ENCODE peak calls at places on chromosome X, in four cellular contexts. P, X, W and G are unnamed samples.
A peak's percentile ranks its signal among the peaks of the same experiment; 100 is the strongest.

GRCh38 chrX:9416562-9417319 is 48.1 kb upstream of the TBL1X start:
- DNase-seq in P (no peak), X (no peak), W (no peak), G (no peak)

GRCh38 chrX:148459343-148459742 is 41.1 kb upstream of the AFF2 start:
- DNase-seq in P (no peak), X (no peak), W (peak; percentile 45), G (no peak)

GRCh38 chrX:2425281-2426071 is 75.3 kb downstream of the DHRSX start:
- DNase-seq in P (no peak), X (peak; percentile 10), W (no peak), G (no peak)

GRCh38 chrX:131288738-131289511 is at the start of gene IGSF1:
- DNase-seq in P (peak; percentile 45), X (peak; percentile 17), W (no peak), G (peak; percentile 65)

GRCh38 chrX:16587776-16588175 is 62.2 kb upstream of the S100G start:
- DNase-seq in P (no peak), X (no peak), W (no peak), G (no peak)

GRCh38 chrX:23803931-23804381 is 21.0 kb downstream of the SAT1 start:
- DNase-seq in P (no peak), X (peak; percentile 70), W (no peak), G (no peak)

GRCh38 chrX:44451056-44451455 is 91.6 kb downstream of the FUNDC1 start:
- DNase-seq in P (no peak), X (no peak), W (no peak), G (no peak)

GRCh38 chrX:21225643-21226042 is 148.6 kb upstream of the CNKSR2 start:
- DNase-seq in P (no peak), X (no peak), W (no peak), G (no peak)

GRCh38 chrX:29422034-29422433 is 793.3 kb upstream of the MAGEB2 start:
- DNase-seq in P (no peak), X (no peak), W (no peak), G (no peak)

GRCh38 chrX:26651755-26652154 is 435.8 kb downstream of the MAGEB5 start:
- DNase-seq in P (no peak), X (no peak), W (no peak), G (no peak)

GRCh38 chrX:30504309-30504708 is 73.3 kb downstream of the TASL start:
- DNase-seq in P (peak; percentile 8), X (peak; percentile 20), W (peak; percentile 5), G (peak; percentile 8)

GRCh38 chrX:7711167-7711566 is 131.8 kb upstream of the VCX start:
- DNase-seq in P (no peak), X (no peak), W (no peak), G (no peak)

GRCh38 chrX:109373468-109373867 is 108.4 kb downstream of the GUCY2F start:
- DNase-seq in P (no peak), X (no peak), W (no peak), G (no peak)

GRCh38 chrX:109372716-109373115 is 109.2 kb downstream of the GUCY2F start:
- DNase-seq in P (no peak), X (no peak), W (no peak), G (no peak)

DNA sequence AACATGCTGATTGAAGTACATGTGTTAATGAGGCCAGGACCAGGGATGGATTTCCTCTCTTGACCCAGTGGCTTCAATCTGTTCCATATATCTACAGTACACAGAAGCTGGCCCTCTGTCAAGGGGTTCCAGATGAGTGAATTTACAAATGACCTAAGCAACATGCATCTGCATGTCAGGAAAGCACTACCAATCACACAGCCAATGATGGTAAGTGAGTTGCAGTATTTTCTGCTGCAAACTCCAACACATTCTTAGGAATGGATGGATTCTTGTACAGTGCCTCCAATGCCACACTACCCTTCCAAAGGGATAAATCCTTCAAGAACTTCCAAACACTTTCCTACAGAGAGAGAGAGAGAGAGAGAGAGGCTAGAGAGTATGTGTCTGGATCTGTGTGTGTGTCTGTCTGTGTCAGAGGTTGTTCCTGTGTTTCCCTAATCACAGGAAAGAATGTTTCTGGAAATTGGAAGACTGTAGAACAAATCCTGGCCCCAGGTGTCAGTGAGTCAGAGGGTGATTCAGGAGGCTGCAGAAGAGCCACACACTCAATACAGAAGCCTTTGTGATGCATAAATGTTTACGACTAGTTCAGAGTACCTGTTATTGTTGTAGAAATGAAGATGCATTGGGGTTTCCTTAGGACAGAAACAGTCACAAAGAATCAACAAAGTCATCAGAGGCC is 107.5 kb downstream of the GUCY2F start:
- DNase-seq in P (no peak), X (no peak), W (no peak), G (no peak)
- TF ChIP-seq NFIC in P (no peak), X (no peak), W (no peak), G (no peak)

GRCh38 chrX:74382613-74383012 is 38.7 kb upstream of the SLC16A2 start:
- DNase-seq in P (peak; percentile 62), X (peak; percentile 29), W (peak; percentile 3), G (peak; percentile 62)

GRCh38 chrX:74389016-74389415 is 32.3 kb upstream of the SLC16A2 start:
- DNase-seq in P (no peak), X (no peak), W (no peak), G (no peak)

GRCh38 chrX:74383611-74384010 is 37.7 kb upstream of the SLC16A2 start:
- DNase-seq in P (no peak), X (peak; percentile 13), W (no peak), G (peak; percentile 41)
- TF ChIP-seq NFIC in P (no peak), X (no peak), W (no peak), G (no peak)

GRCh38 chrX:119990409-119990994 is 47.0 kb upstream of the NKAP start:
- DNase-seq in P (no peak), X (no peak), W (no peak), G (no peak)
- TF ChIP-seq NFIC in P (no peak), X (no peak), W (no peak), G (no peak)

GRCh38 chrX:129360175-129360574 is 163.1 kb downstream of the SMARCA1 start:
- DNase-seq in P (peak; percentile 30), X (peak; percentile 61), W (peak; percentile 21), G (peak; percentile 20)
- TF ChIP-seq NFIC in P (no peak), X (no peak), W (no peak), G (no peak)

DNA sequence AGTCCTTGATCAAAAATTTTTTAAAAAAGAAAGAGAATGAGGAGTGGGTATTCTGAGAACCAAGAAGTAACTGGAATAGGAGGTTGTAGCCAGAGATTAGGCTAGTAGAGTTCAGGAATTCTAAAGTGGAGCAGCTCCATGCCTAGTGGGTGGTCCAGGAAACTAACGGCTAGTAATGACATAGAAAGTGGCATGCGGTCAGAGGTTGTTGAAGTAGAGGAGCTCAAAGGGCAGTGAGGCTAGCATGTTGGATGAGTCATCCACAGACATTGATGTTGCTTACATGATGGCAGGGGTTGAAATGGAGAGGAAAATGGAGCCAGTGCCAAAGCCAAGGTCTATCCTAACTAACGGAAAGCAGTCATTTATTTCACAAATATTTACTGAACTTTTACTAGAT is 42.1 kb downstream of the TEX13B start:
- DNase-seq in P (no peak), X (peak; percentile 16), W (no peak), G (no peak)
- TF ChIP-seq NFIC in P (no peak), X (no peak), W (no peak), G (no peak)

GRCh38 chrX:95884196-95884595 is 800.4 kb upstream of the DIAPH2 start:
- DNase-seq in P (no peak), X (no peak), W (no peak), G (no peak)
- TF ChIP-seq NFIC in P (no peak), X (no peak), W (no peak), G (no peak)

DNA sequence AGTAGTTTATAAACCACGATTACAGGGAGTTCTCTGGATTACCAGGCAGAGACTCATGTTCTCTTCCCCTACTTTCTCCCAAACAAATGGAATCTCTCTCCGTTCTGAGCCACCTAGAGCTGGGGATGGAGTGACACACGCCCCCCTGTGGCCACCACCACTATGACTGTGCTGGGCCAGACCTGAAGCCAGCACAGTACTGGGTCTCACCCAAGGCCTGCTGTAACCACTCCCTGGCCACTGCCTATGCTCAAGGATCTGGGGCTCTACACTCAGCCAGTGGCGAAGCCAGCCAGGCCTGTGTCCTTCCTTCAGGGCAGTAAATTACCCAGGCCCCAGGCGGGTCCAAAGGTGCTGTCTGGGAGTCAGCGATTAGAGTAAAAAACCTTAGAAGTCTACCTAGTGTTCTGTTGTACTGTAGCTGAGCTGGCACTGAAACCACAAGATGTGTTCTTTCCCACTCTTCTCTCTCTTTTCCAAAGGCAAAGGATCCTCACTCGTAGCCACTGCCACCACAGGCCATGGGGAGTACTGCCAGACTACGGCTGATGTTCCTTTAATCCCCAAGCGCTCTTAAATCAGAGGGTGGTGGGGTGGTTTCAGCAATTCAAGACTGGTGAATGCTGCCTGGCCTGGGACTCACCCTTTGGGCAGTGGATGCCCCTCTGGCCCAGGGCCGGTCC is 412.2 kb upstream of the ARX start:
- DNase-seq in P (no peak), X (no peak), W (no peak), G (no peak)
- TF ChIP-seq NFIC in P (no peak), X (no peak), W (no peak), G (no peak)

DNA sequence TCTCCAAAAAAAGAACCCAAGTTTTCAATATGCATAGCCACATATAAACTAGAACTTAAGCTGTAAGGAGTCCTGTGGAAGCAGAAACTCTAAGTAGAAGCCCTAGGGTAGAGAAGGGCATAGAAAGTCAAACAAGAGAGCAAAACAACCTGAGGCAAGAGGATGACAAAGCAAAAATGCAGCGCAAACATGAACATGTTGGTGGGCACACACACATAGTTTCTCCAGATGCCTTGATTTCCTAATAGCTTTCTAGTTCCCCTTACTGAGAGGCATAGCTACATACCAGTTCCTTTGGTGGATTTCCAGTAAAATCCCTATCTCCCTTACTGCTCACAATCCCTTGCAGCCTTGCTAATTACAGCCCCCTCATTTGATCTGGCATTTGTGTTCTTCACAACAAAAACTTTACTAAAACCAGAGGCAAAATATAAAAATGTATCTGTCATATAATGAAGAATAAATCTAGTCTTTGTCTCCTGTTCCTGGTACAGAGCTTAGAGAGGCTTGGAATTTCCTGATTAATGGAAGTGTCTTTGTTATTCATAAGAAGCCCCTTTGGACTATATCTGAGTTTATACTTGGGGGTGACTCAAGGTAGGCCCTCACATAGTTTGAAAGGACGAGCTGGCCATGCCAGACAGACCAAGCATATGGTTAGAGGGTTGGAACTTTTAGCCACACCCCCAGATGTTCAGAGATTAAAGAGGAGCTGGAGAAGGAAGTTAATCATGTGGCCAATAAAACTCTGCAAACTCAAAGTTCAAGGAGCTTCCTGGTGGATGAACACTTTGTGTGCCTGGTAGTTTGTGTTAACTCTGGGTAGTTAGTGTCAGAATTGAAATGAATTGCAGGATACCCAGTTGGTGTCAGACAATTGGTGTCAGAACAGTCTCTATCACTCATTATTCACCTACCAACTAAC is 52.7 kb upstream of the ZCCHC13 start:
- DNase-seq in P (peak; percentile 6), X (peak; percentile 80), W (no peak), G (no peak)
- TF ChIP-seq NFIC in P (no peak), X (no peak), W (no peak), G (no peak)

GRCh38 chrX:45751156-45751555 is 550.5 kb upstream of the DIPK2B start:
- DNase-seq in P (no peak), X (no peak), W (no peak), G (no peak)

GRCh38 chrX:45749375-45749774 is 548.7 kb upstream of the DIPK2B start:
- DNase-seq in P (no peak), X (no peak), W (no peak), G (no peak)

GRCh38 chrX:45747905-45748304 is 547.2 kb upstream of the DIPK2B start:
- DNase-seq in P (no peak), X (no peak), W (no peak), G (no peak)

GRCh38 chrX:45750639-45751038 is 550.0 kb upstream of the DIPK2B start:
- DNase-seq in P (no peak), X (no peak), W (no peak), G (no peak)

DNA sequence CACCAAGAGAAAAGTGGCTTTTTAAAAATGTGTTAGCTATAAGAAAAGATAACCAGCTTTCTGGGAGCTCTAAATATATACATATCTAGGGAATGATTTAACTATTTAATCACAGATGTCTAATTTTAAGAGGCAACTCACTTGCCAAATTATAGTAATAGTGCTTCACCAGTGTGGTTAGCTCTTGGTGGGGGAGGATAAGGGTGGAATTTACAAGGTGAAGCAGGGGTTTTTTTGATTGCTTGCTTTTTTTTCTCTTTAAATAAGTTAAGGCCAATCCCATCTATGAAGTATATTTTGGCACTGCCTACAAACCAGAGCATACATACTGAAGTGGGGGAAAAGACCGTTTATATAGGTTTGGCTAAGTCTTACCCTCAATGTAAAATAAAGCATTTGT is 547.8 kb upstream of the DIPK2B start:
- DNase-seq in P (no peak), X (no peak), W (no peak), G (no peak)
- TF ChIP-seq NFIC in P (no peak), X (no peak), W (no peak), G (no peak)